ENCODE peak calls at places on chromosomes 16 and 17, in eight cellular contexts. One of them, this sample, is unnamed.

GRCh38 chr16:6019490-6019991 is 921.9 kb upstream of the EEF2KMT start:
- DNase-seq in MM.1S: no peak
- DNase-seq in spleen: no peak
- DNase-seq in left ventricle myocardium inferior: no peak
- DNase-seq in pancreas: no peak
- DNase-seq in fibroblast of lung: peak; percentile 1
- DNase-seq in heart left ventricle: no peak
- DNase-seq in CD8-positive, alpha-beta T cell: no peak
- DNase-seq in this sample: no peak

GRCh38 chr17:50538549-50539410 is 6.2 kb downstream of the EPN3 start:
- DNase-seq in MM.1S: no peak
- DNase-seq in spleen: no peak
- DNase-seq in left ventricle myocardium inferior: no peak
- DNase-seq in pancreas: no peak
- DNase-seq in fibroblast of lung: no peak
- DNase-seq in heart left ventricle: no peak
- DNase-seq in CD8-positive, alpha-beta T cell: no peak
- DNase-seq in this sample: no peak

GRCh38 chr17:83099570-83100181 is 20.3 kb downstream of the METRNL start:
- DNase-seq in MM.1S: no peak
- DNase-seq in spleen: no peak
- DNase-seq in left ventricle myocardium inferior: no peak
- DNase-seq in pancreas: no peak
- DNase-seq in fibroblast of lung: peak; percentile 60
- DNase-seq in heart left ventricle: no peak
- DNase-seq in CD8-positive, alpha-beta T cell: no peak
- DNase-seq in this sample: peak; percentile 99

GRCh38 chr16:12627394-12627793 is 176.3 kb downstream of the CPPED1 start:
- DNase-seq in MM.1S: no peak
- DNase-seq in spleen: no peak
- DNase-seq in left ventricle myocardium inferior: no peak
- DNase-seq in pancreas: no peak
- DNase-seq in fibroblast of lung: no peak
- DNase-seq in heart left ventricle: no peak
- DNase-seq in CD8-positive, alpha-beta T cell: no peak
- DNase-seq in this sample: no peak

GRCh38 chr17:78759203-78759968 is 22.7 kb downstream of the CYTH1 start:
- DNase-seq in MM.1S: peak; percentile 80
- DNase-seq in spleen: peak; percentile 92
- DNase-seq in left ventricle myocardium inferior: peak; percentile 74
- DNase-seq in pancreas: peak; percentile 76
- DNase-seq in fibroblast of lung: peak; percentile 76
- DNase-seq in heart left ventricle: peak; percentile 69
- DNase-seq in CD8-positive, alpha-beta T cell: peak; percentile 75
- DNase-seq in this sample: peak; percentile 53

GRCh38 chr17:38748329-38749221 is at the start of gene PCGF2:
- DNase-seq in MM.1S: no peak
- DNase-seq in spleen: peak; percentile 87
- DNase-seq in left ventricle myocardium inferior: peak; percentile 94
- DNase-seq in pancreas: peak; percentile 90
- DNase-seq in fibroblast of lung: peak; percentile 86
- DNase-seq in heart left ventricle: peak; percentile 95
- DNase-seq in CD8-positive, alpha-beta T cell: no peak
- DNase-seq in this sample: peak; percentile 96

GRCh38 chr16:72783716-72784320 is 264.1 kb downstream of the ZFHX3 start:
- DNase-seq in MM.1S: no peak
- DNase-seq in spleen: no peak
- DNase-seq in left ventricle myocardium inferior: no peak
- DNase-seq in pancreas: no peak
- DNase-seq in fibroblast of lung: peak; percentile 72
- DNase-seq in heart left ventricle: no peak
- DNase-seq in CD8-positive, alpha-beta T cell: no peak
- DNase-seq in this sample: no peak

GRCh38 chr16:81410643-81411235 is 33.9 kb upstream of the CMIP start:
- DNase-seq in MM.1S: no peak
- DNase-seq in spleen: no peak
- DNase-seq in left ventricle myocardium inferior: no peak
- DNase-seq in pancreas: no peak
- DNase-seq in fibroblast of lung: no peak
- DNase-seq in heart left ventricle: no peak
- DNase-seq in CD8-positive, alpha-beta T cell: no peak
- DNase-seq in this sample: no peak

GRCh38 chr16:71645450-71645849 is 19.5 kb downstream of the MARVELD3 start:
- DNase-seq in MM.1S: peak; percentile 38
- DNase-seq in spleen: no peak
- DNase-seq in left ventricle myocardium inferior: no peak
- DNase-seq in pancreas: no peak
- DNase-seq in fibroblast of lung: peak; percentile 30
- DNase-seq in heart left ventricle: no peak
- DNase-seq in CD8-positive, alpha-beta T cell: no peak
- DNase-seq in this sample: no peak

GRCh38 chr16:49048557-49048956 is 233.1 kb downstream of the CBLN1 start:
- DNase-seq in MM.1S: no peak
- DNase-seq in spleen: no peak
- DNase-seq in left ventricle myocardium inferior: no peak
- DNase-seq in pancreas: no peak
- DNase-seq in fibroblast of lung: peak; percentile 66
- DNase-seq in heart left ventricle: no peak
- DNase-seq in CD8-positive, alpha-beta T cell: no peak
- DNase-seq in this sample: no peak

GRCh38 chr17:164536-165235 is 16.8 kb downstream of the DOC2B start:
- DNase-seq in MM.1S: no peak
- DNase-seq in spleen: no peak
- DNase-seq in left ventricle myocardium inferior: peak; percentile 37
- DNase-seq in pancreas: no peak
- DNase-seq in fibroblast of lung: peak; percentile 36
- DNase-seq in heart left ventricle: no peak
- DNase-seq in CD8-positive, alpha-beta T cell: peak; percentile 9
- DNase-seq in this sample: peak; percentile 26

GRCh38 chr17:33534063-33534462 is 241.0 kb upstream of the ASIC2 start:
- DNase-seq in MM.1S: no peak
- DNase-seq in spleen: no peak
- DNase-seq in left ventricle myocardium inferior: no peak
- DNase-seq in pancreas: no peak
- DNase-seq in fibroblast of lung: no peak
- DNase-seq in heart left ventricle: no peak
- DNase-seq in CD8-positive, alpha-beta T cell: no peak
- DNase-seq in this sample: no peak

GRCh38 chr16:31099860-31100638 is 5.5 kb upstream of the VKORC1 start:
- DNase-seq in MM.1S: no peak
- DNase-seq in spleen: no peak
- DNase-seq in left ventricle myocardium inferior: no peak
- DNase-seq in pancreas: no peak
- DNase-seq in fibroblast of lung: peak; percentile 58
- DNase-seq in heart left ventricle: no peak
- DNase-seq in CD8-positive, alpha-beta T cell: no peak
- DNase-seq in this sample: no peak

GRCh38 chr17:77681820-77682219 is 276.7 kb upstream of the TNRC6C start:
- DNase-seq in MM.1S: no peak
- DNase-seq in spleen: no peak
- DNase-seq in left ventricle myocardium inferior: peak; percentile 86
- DNase-seq in pancreas: no peak
- DNase-seq in fibroblast of lung: peak; percentile 4
- DNase-seq in heart left ventricle: peak; percentile 78
- DNase-seq in CD8-positive, alpha-beta T cell: no peak
- DNase-seq in this sample: peak; percentile 88

GRCh38 chr17:43449470-43450202 is 34.1 kb upstream of the DHX8 start:
- DNase-seq in MM.1S: no peak
- DNase-seq in spleen: no peak
- DNase-seq in left ventricle myocardium inferior: no peak
- DNase-seq in pancreas: peak; percentile 19
- DNase-seq in fibroblast of lung: no peak
- DNase-seq in heart left ventricle: no peak
- DNase-seq in CD8-positive, alpha-beta T cell: no peak
- DNase-seq in this sample: no peak

GRCh38 chr16:87789437-87790277 is 23.9 kb upstream of the KLHDC4 start:
- DNase-seq in MM.1S: no peak
- DNase-seq in spleen: no peak
- DNase-seq in left ventricle myocardium inferior: no peak
- DNase-seq in pancreas: no peak
- DNase-seq in fibroblast of lung: peak; percentile 76
- DNase-seq in heart left ventricle: no peak
- DNase-seq in CD8-positive, alpha-beta T cell: no peak
- DNase-seq in this sample: peak; percentile 79

GRCh38 chr17:1094591-1094990 is 85.2 kb downstream of the ABR start:
- DNase-seq in MM.1S: no peak
- DNase-seq in spleen: no peak
- DNase-seq in left ventricle myocardium inferior: no peak
- DNase-seq in pancreas: no peak
- DNase-seq in fibroblast of lung: no peak
- DNase-seq in heart left ventricle: no peak
- DNase-seq in CD8-positive, alpha-beta T cell: no peak
- DNase-seq in this sample: no peak

GRCh38 chr17:17182601-17183136 is 23.5 kb downstream of the PLD6 start:
- DNase-seq in MM.1S: no peak
- DNase-seq in spleen: no peak
- DNase-seq in left ventricle myocardium inferior: no peak
- DNase-seq in pancreas: no peak
- DNase-seq in fibroblast of lung: no peak
- DNase-seq in heart left ventricle: no peak
- DNase-seq in CD8-positive, alpha-beta T cell: no peak
- DNase-seq in this sample: no peak

GRCh38 chr16:75311383-75311938 is 60.0 kb upstream of the BCAR1 start:
- DNase-seq in MM.1S: no peak
- DNase-seq in spleen: no peak
- DNase-seq in left ventricle myocardium inferior: no peak
- DNase-seq in pancreas: no peak
- DNase-seq in fibroblast of lung: peak; percentile 61
- DNase-seq in heart left ventricle: no peak
- DNase-seq in CD8-positive, alpha-beta T cell: no peak
- DNase-seq in this sample: no peak

GRCh38 chr16:15948532-15949209 is 745 bp upstream of the ABCC1 start:
- DNase-seq in MM.1S: peak; percentile 71
- DNase-seq in spleen: peak; percentile 66
- DNase-seq in left ventricle myocardium inferior: no peak
- DNase-seq in pancreas: peak; percentile 28
- DNase-seq in fibroblast of lung: no peak
- DNase-seq in heart left ventricle: no peak
- DNase-seq in CD8-positive, alpha-beta T cell: no peak
- DNase-seq in this sample: no peak

GRCh38 chr16:1458977-1459341 is 14.6 kb upstream of the CCDC154 start:
- DNase-seq in MM.1S: no peak
- DNase-seq in spleen: peak; percentile 93
- DNase-seq in left ventricle myocardium inferior: no peak
- DNase-seq in pancreas: no peak
- DNase-seq in fibroblast of lung: no peak
- DNase-seq in heart left ventricle: no peak
- DNase-seq in CD8-positive, alpha-beta T cell: no peak
- DNase-seq in this sample: no peak

GRCh38 chr16:31452631-31453106 is 6.6 kb upstream of the ARMC5 start:
- DNase-seq in MM.1S: no peak
- DNase-seq in spleen: no peak
- DNase-seq in left ventricle myocardium inferior: no peak
- DNase-seq in pancreas: no peak
- DNase-seq in fibroblast of lung: peak; percentile 93
- DNase-seq in heart left ventricle: no peak
- DNase-seq in CD8-positive, alpha-beta T cell: no peak
- DNase-seq in this sample: no peak

GRCh38 chr16:51982715-51983680 is 563.9 kb downstream of the TOX3 start:
- DNase-seq in MM.1S: peak; percentile 61
- DNase-seq in spleen: no peak
- DNase-seq in left ventricle myocardium inferior: no peak
- DNase-seq in pancreas: peak; percentile 55
- DNase-seq in fibroblast of lung: peak; percentile 56
- DNase-seq in heart left ventricle: no peak
- DNase-seq in CD8-positive, alpha-beta T cell: no peak
- DNase-seq in this sample: peak; percentile 47

GRCh38 chr16:2816751-2817495 is at the start of gene PRSS21:
- DNase-seq in MM.1S: no peak
- DNase-seq in spleen: peak; percentile 66
- DNase-seq in left ventricle myocardium inferior: no peak
- DNase-seq in pancreas: no peak
- DNase-seq in fibroblast of lung: no peak
- DNase-seq in heart left ventricle: no peak
- DNase-seq in CD8-positive, alpha-beta T cell: no peak
- DNase-seq in this sample: no peak
- TF ChIP-seq CTCF in MM.1S: peak; percentile 5
- TF ChIP-seq CTCF in spleen: peak; percentile 35
- TF ChIP-seq CTCF in left ventricle myocardium inferior: no peak
- TF ChIP-seq CTCF in pancreas: no peak
- TF ChIP-seq CTCF in fibroblast of lung: no peak
- TF ChIP-seq CTCF in heart left ventricle: no peak
- TF ChIP-seq CTCF in CD8-positive, alpha-beta T cell: no peak
- TF ChIP-seq CTCF in this sample: no peak

GRCh38 chr17:2406903-2407790 is 6.3 kb upstream of the MNT start:
- DNase-seq in MM.1S: no peak
- DNase-seq in spleen: no peak
- DNase-seq in left ventricle myocardium inferior: peak; percentile 58
- DNase-seq in pancreas: peak; percentile 54
- DNase-seq in fibroblast of lung: peak; percentile 92
- DNase-seq in heart left ventricle: peak; percentile 81
- DNase-seq in CD8-positive, alpha-beta T cell: no peak
- DNase-seq in this sample: no peak
- H3K4me3 ChIP-seq in MM.1S: no peak overlapping the region
- H3K4me3 ChIP-seq in spleen: no peak overlapping the region
- H3K4me3 ChIP-seq in left ventricle myocardium inferior: no peak overlapping the region
- H3K4me3 ChIP-seq in pancreas: no peak overlapping the region
- H3K4me3 ChIP-seq in fibroblast of lung: no peak overlapping the region
- H3K4me3 ChIP-seq in heart left ventricle: no peak overlapping the region
- H3K4me3 ChIP-seq in CD8-positive, alpha-beta T cell: no peak overlapping the region
- H3K4me3 ChIP-seq in this sample: no peak overlapping the region

DNA sequence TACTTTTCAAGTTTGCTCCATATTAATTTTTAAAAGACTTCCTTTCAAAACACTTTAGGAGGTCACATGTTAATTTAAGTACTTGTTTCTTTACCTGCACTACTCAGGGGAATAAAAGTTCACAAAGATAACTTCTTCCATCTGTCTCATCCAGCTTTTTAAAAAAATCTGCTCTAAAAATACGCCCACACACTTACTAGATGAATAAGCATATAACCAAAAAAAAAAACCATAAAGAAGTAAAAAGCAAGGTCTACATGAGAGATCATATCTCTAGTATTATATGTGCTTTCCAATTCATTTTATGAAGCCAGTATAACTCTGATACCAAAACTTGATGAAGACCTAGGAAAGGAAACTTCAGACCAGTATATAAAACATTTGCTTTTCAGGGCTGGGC is 17.2 kb downstream of the SKAP1 start:
- DNase-seq in MM.1S: no peak
- DNase-seq in spleen: no peak
- DNase-seq in left ventricle myocardium inferior: no peak
- DNase-seq in pancreas: no peak
- DNase-seq in fibroblast of lung: no peak
- DNase-seq in heart left ventricle: no peak
- DNase-seq in CD8-positive, alpha-beta T cell: no peak
- DNase-seq in this sample: no peak
- H3K27ac ChIP-seq in MM.1S: no peak overlapping the region
- H3K27ac ChIP-seq in spleen: peak overlapping the region; percentile 36
- H3K27ac ChIP-seq in left ventricle myocardium inferior: no peak overlapping the region
- H3K27ac ChIP-seq in pancreas: no peak overlapping the region
- H3K27ac ChIP-seq in fibroblast of lung: no peak overlapping the region
- H3K27ac ChIP-seq in heart left ventricle: no peak overlapping the region
- H3K27ac ChIP-seq in CD8-positive, alpha-beta T cell: no peak overlapping the region
- H3K27ac ChIP-seq in this sample: no peak overlapping the region

DNA sequence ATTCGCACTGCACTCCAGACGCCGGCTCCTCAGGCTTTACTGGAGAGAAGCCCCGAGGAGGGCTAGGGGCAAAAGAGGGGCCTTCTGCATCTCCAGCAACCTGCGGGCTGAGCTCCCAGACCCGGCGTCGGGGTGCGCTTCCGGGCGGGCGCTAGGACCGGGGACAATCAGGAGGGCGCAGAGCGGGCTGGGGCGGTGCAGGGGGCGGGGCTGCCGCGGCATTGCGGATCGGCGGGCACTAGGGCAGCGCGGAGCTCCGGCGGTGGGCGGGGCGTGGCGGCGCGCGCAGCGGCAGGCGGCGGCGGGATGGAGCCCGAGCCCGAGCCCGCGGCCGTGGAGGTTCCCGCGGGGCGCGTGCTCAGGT is at the start of gene TSEN54:
- DNase-seq in MM.1S: peak; percentile 93
- DNase-seq in spleen: peak; percentile 99
- DNase-seq in left ventricle myocardium inferior: peak; percentile 97
- DNase-seq in pancreas: peak; percentile 96
- DNase-seq in fibroblast of lung: peak; percentile 81
- DNase-seq in heart left ventricle: peak; percentile 96
- DNase-seq in CD8-positive, alpha-beta T cell: peak; percentile 92
- DNase-seq in this sample: peak; percentile 94
- TF ChIP-seq CTCF in MM.1S: no peak
- TF ChIP-seq CTCF in spleen: no peak
- TF ChIP-seq CTCF in left ventricle myocardium inferior: no peak
- TF ChIP-seq CTCF in pancreas: no peak
- TF ChIP-seq CTCF in fibroblast of lung: no peak
- TF ChIP-seq CTCF in heart left ventricle: no peak
- TF ChIP-seq CTCF in CD8-positive, alpha-beta T cell: no peak
- TF ChIP-seq CTCF in this sample: no peak